ENCODE peak calls at places on chromosomes 6 and 20, in seven cellular contexts. P, E, F, V, T, Q and I are unnamed samples.

GRCh38 chr20:45993197-45993951 is 15.3 kb upstream of the MMP9 start:
- DNase-seq in F (peak; percentile 42), P (peak; percentile 44), V (no peak), Q (no peak), E (no peak), T (no peak), I (no peak)

GRCh38 chr6:161273356-161273751 is 507 bp downstream of the AGPAT4 start:
- DNase-seq in F (no peak), V (peak; percentile 8), Q (peak; percentile 6), P (no peak), E (no peak), T (peak; percentile 47), I (peak; percentile 36)

GRCh38 chr20:40727960-40728359 is 38.9 kb upstream of the MAFB start:
- DNase-seq in T (no peak), Q (no peak), E (no peak), P (no peak), V (no peak), F (no peak), I (no peak)

GRCh38 chr20:12053348-12053747 is 135.7 kb downstream of the BTBD3 start:
- DNase-seq in V (no peak), E (peak; percentile 61), T (no peak), Q (no peak), F (no peak), P (no peak), I (peak; percentile 83)

GRCh38 chr6:17473554-17473953 is 80.2 kb downstream of the CAP2 start:
- DNase-seq in V (no peak), P (no peak), E (no peak), T (no peak), F (no peak), Q (no peak), I (no peak)

GRCh38 chr6:113610377-113610988 is 246.7 kb upstream of the MARCKS start:
- DNase-seq in E (no peak), T (no peak), P (no peak), F (no peak), Q (no peak), V (no peak), I (no peak)

GRCh38 chr6:36052092-36052491 is 24.5 kb downstream of the MAPK14 start:
- DNase-seq in T (no peak), F (no peak), E (peak; percentile 51), V (no peak), P (no peak), Q (no peak), I (no peak)

GRCh38 chr20:2234788-2235187 is 61.0 kb upstream of the TGM3 start:
- DNase-seq in E (no peak), F (no peak), V (no peak), P (no peak), Q (no peak), T (no peak), I (no peak)

GRCh38 chr6:111550953-111551352 is 54.7 kb downstream of the TRAF3IP2 start:
- DNase-seq in Q (no peak), P (no peak), V (no peak), T (no peak), E (no peak), F (no peak), I (no peak)

GRCh38 chr6:113433506-113433991 is 423.6 kb upstream of the MARCKS start:
- DNase-seq in P (peak; percentile 70), Q (no peak), E (peak; percentile 69), V (no peak), T (peak; percentile 38), F (no peak), I (peak; percentile 48)

GRCh38 chr6:15555101-15556038 is 107.5 kb downstream of the DTNBP1 start:
- DNase-seq in P (no peak), E (no peak), F (no peak), T (no peak), Q (no peak), V (no peak), I (no peak)

GRCh38 chr6:168103036-168103830 is 24.2 kb upstream of the FRMD1 start:
- DNase-seq in Q (no peak), V (no peak), E (no peak), T (no peak), P (no peak), F (no peak), I (no peak)

GRCh38 chr6:69022991-69023390 is 387.9 kb downstream of the ADGRB3 start:
- DNase-seq in T (no peak), Q (no peak), V (no peak), E (no peak), F (no peak), P (no peak), I (peak; percentile 75)

GRCh38 chr6:56244089-56244488 is 3.3 kb downstream of the COL21A1 start:
- DNase-seq in F (no peak), Q (no peak), T (no peak), P (no peak), V (no peak), E (no peak), I (no peak)

GRCh38 chr6:98787961-98788360 is 46.4 kb upstream of the POU3F2 start:
- DNase-seq in F (no peak), P (no peak), V (no peak), Q (no peak), T (no peak), E (no peak), I (peak; percentile 35)

GRCh38 chr6:659716-660581 is 3.0 kb upstream of the HUS1B start:
- DNase-seq in E (no peak), V (no peak), P (no peak), F (no peak), T (no peak), Q (no peak), I (no peak)

GRCh38 chr6:65045801-65046200 is 661.2 kb downstream of the EYS start:
- DNase-seq in P (no peak), E (no peak), V (no peak), F (no peak), T (no peak), Q (no peak), I (no peak)

GRCh38 chr6:145886228-145886956 is 71.8 kb upstream of the FBXO30 start:
- DNase-seq in V (no peak), F (no peak), E (no peak), P (no peak), Q (no peak), T (no peak), I (peak; percentile 65)

GRCh38 chr6:170057034-170057734 is 233.7 kb downstream of the DLL1 start:
- DNase-seq in T (no peak), V (no peak), Q (no peak), E (no peak), F (no peak), P (no peak), I (no peak)

GRCh38 chr20:6575912-6576391 is 191.5 kb upstream of the BMP2 start:
- DNase-seq in T (no peak), V (no peak), Q (no peak), P (no peak), F (no peak), E (no peak), I (peak; percentile 78)

GRCh38 chr6:139547082-139547776 is 172.8 kb upstream of the CITED2 start:
- DNase-seq in Q (no peak), T (no peak), F (no peak), P (no peak), E (peak; percentile 40), V (no peak), I (no peak)

GRCh38 chr6:151434369-151434768 is 17.6 kb downstream of the RMND1 start:
- DNase-seq in E (no peak), V (no peak), P (no peak), F (no peak), Q (no peak), T (no peak), I (no peak)

GRCh38 chr6:126064257-126064993 is 78.1 kb downstream of the TRMT11 start:
- DNase-seq in F (no peak), P (no peak), E (no peak), V (no peak), T (no peak), Q (no peak), I (peak; percentile 27)

GRCh38 chr6:159505140-159505922 is 187.7 kb downstream of the SOD2 start:
- DNase-seq in F (no peak), V (no peak), E (no peak), P (no peak), Q (no peak), T (no peak), I (no peak)

GRCh38 chr6:90406957-90407356 is 110.3 kb upstream of the BACH2 start:
- DNase-seq in Q (no peak), T (no peak), V (no peak), P (no peak), F (no peak), E (no peak), I (peak; percentile 41)

GRCh38 chr6:150683320-150683719 is 83.6 kb downstream of the PLEKHG1 start:
- DNase-seq in E (no peak), F (no peak), V (no peak), T (no peak), P (no peak), Q (no peak), I (no peak)

GRCh38 chr6:34462561-34462971 is 3.3 kb upstream of the PACSIN1 start:
- DNase-seq in T (no peak), V (no peak), F (no peak), Q (no peak), E (peak; percentile 39), P (peak; percentile 41), I (no peak)

GRCh38 chr20:45449528-45449927 is 20.0 kb upstream of the WFDC2 start:
- DNase-seq in T (no peak), E (no peak), P (no peak), Q (no peak), V (no peak), F (no peak), I (no peak)

GRCh38 chr20:16434087-16434664 is 139.1 kb downstream of the KIF16B start:
- DNase-seq in F (peak; percentile 26), E (peak; percentile 42), Q (peak; percentile 6), V (peak; percentile 41), T (peak; percentile 69), P (peak; percentile 17), I (no peak)

GRCh38 chr6:87846446-87846845 is 144.4 kb upstream of the AKIRIN2 start:
- DNase-seq in P (no peak), F (no peak), E (no peak), V (no peak), T (no peak), Q (no peak), I (no peak)

GRCh38 chr6:155408231-155408630 is 47.4 kb downstream of the NOX3 start:
- DNase-seq in Q (no peak), F (no peak), P (no peak), E (no peak), V (no peak), T (no peak), I (no peak)

GRCh38 chr20:11451793-11452291 is 465.9 kb upstream of the BTBD3 start:
- DNase-seq in T (no peak), V (no peak), P (no peak), E (no peak), F (no peak), Q (no peak), I (peak; percentile 77)

GRCh38 chr6:1630212-1630770 is 20.6 kb downstream of the FOXC1 start:
- DNase-seq in Q (no peak), V (no peak), F (no peak), P (no peak), T (no peak), E (no peak), I (no peak)

GRCh38 chr20:1324598-1325172 is 4.3 kb downstream of the SDCBP2 start:
- DNase-seq in V (peak; percentile 56), E (peak; percentile 54), F (no peak), Q (peak; percentile 39), P (no peak), T (no peak), I (peak; percentile 73)